ENCODE peak calls at places on chromosomes 11 and 22, in eight cellular contexts. T is left ventricle myocardium inferior, E is heart left ventricle, J is BE2C, I is psoas muscle, L is ascending aorta, H is PC-3, U is transverse colon. K is an unnamed sample. For H3K36me3 and H3K4me1, the result is how much of the 10 kb centered on the place peaks cover.

GRCh38 chr22:46432164-46433068 is 96.9 kb downstream of the TRMU start:
- DNase-seq in L (no peak), E (no peak), U (peak), I (no peak), T (no peak), J (no peak), H (no peak), K (no peak)

GRCh38 chr11:132024587-132025295 is 654.3 kb downstream of the NTM start:
- DNase-seq in J (no peak), H (peak), L (no peak), E (no peak), T (no peak), I (no peak), U (no peak), K (no peak)

GRCh38 chr11:47357985-47358730 is 5.7 kb upstream of the MYBPC3 start:
- DNase-seq in T (no peak), U (no peak), I (no peak), E (no peak), J (no peak), H (no peak), L (no peak), K (no peak)

GRCh38 chr11:134558916-134559616 is 147.0 kb upstream of the B3GAT1 start:
- DNase-seq in U (no peak), H (no peak), J (no peak), L (no peak), T (no peak), E (no peak), I (no peak), K (no peak)

GRCh38 chr11:64359712-64360402 is 895 bp downstream of the RPS6KA4 start:
- DNase-seq in I (no peak), L (no peak), U (peak), H (peak), T (no peak), J (no peak), E (no peak), K (no peak)

GRCh38 chr11:27274854-27275395 is 88.1 kb downstream of the CCDC34 start:
- DNase-seq in U (no peak), L (no peak), E (no peak), H (no peak), I (no peak), T (no peak), J (no peak), K (no peak)

GRCh38 chr11:100855466-100856067 is 168.5 kb downstream of the ARHGAP42 start:
- DNase-seq in E (no peak), U (no peak), J (no peak), T (no peak), I (no peak), H (peak), L (no peak), K (no peak)

GRCh38 chr11:10405858-10406592 is 49.0 kb upstream of the AMPD3 start:
- DNase-seq in I (peak), L (no peak), T (peak), H (peak), U (peak), E (peak), J (peak), K (peak)

GRCh38 chr11:72605958-72606357 is 68.3 kb downstream of the PDE2A start:
- DNase-seq in J (no peak), E (no peak), H (no peak), U (no peak), T (no peak), I (no peak), L (no peak), K (no peak)

GRCh38 chr11:2862395-2862949 is 23.1 kb downstream of the CDKN1C start:
- DNase-seq in L (no peak), E (no peak), I (no peak), U (no peak), T (no peak), J (no peak), H (no peak), K (no peak)

GRCh38 chr11:65300621-65301290 is 13.9 kb upstream of the CDC42EP2 start:
- DNase-seq in L (no peak), H (no peak), U (no peak), J (no peak), T (no peak), I (peak), E (no peak), K (no peak)

GRCh38 chr11:41222236-41222635 is 237.2 kb downstream of the LRRC4C start:
- DNase-seq in L (no peak), E (no peak), H (no peak), J (no peak), I (no peak), U (no peak), T (no peak), K (no peak)

DNA sequence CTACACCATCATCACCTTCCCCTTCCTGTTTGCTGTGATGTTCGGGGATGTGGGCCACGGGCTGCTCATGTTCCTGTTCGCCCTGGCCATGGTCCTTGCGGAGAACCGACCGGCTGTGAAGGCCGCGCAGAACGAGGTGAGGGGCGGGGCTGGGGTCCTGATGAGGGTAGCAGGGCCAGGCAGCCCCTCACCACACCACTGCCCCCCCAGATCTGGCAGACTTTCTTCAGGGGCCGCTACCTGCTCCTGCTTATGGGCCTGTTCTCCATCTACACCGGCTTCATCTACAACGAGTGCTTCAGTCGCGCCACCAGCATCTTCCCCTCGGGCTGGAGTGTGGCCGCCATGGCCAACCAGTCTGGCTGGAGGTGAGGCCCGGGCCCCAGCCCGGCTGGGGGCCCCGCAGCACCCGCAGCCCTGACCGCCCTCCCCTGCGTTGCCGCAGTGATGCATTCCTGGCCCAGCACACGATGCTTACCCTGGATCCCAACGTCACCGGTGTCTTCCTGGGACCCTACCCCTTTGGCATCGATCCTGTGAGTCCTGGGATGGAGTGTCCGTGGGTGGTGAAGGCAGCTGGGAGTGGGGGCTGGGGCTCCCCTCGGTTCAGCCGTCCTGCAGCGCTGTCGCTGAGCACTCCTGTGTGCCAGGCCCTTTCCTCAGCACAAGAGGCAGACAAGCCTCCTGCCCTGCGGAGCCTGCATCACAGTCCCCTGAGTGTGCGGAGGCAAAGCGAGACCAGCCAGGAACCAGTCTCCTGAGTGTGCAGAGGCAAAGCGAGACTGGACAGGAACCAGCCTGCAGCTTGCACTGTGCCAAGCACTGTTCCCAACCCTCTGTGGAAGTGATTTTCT is 8.8 kb downstream of the TCIRG1 start:
- DNase-seq in U (no peak), I (peak), H (no peak), E (no peak), T (no peak), J (peak), L (no peak), K (no peak)
- H3K36me3 ChIP-seq in U (under half), I (under half), H (under half), E (under half), T (half or more), J (under half), L (half or more), K (half or more)

GRCh38 chr22:39468487-39469325 is 11.9 kb downstream of the MGAT3 start:
- DNase-seq in H (no peak), U (no peak), E (no peak), J (no peak), T (no peak), L (no peak), I (no peak), K (no peak)
- H3K4me1 ChIP-seq in H (under half), U (half or more), E (half or more), J (under half), T (half or more), L (under half), I (under half), K (under half)

GRCh38 chr11:36431429-36432092 is 78.5 kb downstream of the TRAF6 start:
- DNase-seq in H (peak), U (peak), L (no peak), I (no peak), E (peak), J (peak), T (peak), K (no peak)
- TF ChIP-seq CTCF in H (no peak), U (no peak), L (no peak), I (no peak), E (no peak), J (no peak), T (no peak), K (no peak)

GRCh38 chr11:20067665-20068064 is 92.6 kb downstream of the DBX1 start:
- DNase-seq in T (no peak), U (no peak), L (no peak), I (no peak), H (no peak), E (no peak), J (no peak), K (no peak)
- H3K36me3 ChIP-seq in T (under half), U (under half), L (under half), I (under half), H (under half), E (under half), J (under half), K (under half)

DNA sequence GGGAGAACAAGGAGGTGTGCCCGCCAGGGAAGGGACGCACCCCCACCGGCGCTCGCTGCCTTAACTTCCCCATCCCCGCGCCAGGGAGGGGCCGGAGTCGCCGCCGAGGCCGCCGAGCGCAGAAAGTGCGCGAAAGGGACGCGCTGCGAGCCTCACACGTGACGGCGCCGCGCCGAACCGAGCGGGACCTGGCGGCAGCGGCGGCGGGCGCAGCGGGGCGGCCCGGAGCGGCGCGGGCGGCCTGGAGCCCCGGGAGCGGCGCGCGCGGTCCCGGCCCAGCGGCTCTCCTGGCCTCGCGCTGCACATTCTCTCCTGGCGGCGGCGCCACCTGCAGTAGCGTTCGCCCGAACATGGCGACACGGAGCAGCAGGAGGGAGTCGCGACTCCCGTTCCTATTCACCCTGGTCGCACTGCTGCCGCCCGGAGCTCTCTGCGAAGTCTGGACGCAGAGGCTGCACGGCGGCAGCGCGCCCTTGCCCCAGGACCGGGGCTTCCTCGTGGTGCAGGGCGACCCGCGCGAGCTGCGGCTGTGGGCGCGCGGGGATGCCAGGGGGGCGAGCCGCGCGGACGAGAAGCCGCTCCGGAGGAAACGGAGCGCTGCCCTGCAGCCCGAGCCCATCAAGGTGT is at the start of gene SORL1:
- DNase-seq in E (peak), L (no peak), U (peak), T (peak), J (peak), I (peak), H (peak), K (peak)
- H3K4me1 ChIP-seq in E (under half), L (under half), U (under half), T (under half), J (under half), I (under half), H (under half), K (under half)

GRCh38 chr22:20062766-20063083 is 17.3 kb upstream of the DGCR8 start:
- DNase-seq in I (no peak), J (no peak), U (no peak), L (no peak), E (no peak), T (no peak), H (peak), K (no peak)

GRCh38 chr22:20062043-20062765 is 17.8 kb upstream of the DGCR8 start:
- DNase-seq in H (no peak), U (no peak), I (no peak), E (no peak), T (no peak), J (no peak), L (no peak), K (no peak)

GRCh38 chr22:20061481-20061861 is 18.6 kb upstream of the DGCR8 start:
- DNase-seq in E (no peak), J (no peak), L (no peak), U (no peak), H (no peak), T (no peak), I (no peak), K (no peak)

GRCh38 chr22:20058989-20059770 is 20.9 kb upstream of the DGCR8 start:
- DNase-seq in T (no peak), U (no peak), I (no peak), L (no peak), H (no peak), J (no peak), E (no peak), K (no peak)

DNA sequence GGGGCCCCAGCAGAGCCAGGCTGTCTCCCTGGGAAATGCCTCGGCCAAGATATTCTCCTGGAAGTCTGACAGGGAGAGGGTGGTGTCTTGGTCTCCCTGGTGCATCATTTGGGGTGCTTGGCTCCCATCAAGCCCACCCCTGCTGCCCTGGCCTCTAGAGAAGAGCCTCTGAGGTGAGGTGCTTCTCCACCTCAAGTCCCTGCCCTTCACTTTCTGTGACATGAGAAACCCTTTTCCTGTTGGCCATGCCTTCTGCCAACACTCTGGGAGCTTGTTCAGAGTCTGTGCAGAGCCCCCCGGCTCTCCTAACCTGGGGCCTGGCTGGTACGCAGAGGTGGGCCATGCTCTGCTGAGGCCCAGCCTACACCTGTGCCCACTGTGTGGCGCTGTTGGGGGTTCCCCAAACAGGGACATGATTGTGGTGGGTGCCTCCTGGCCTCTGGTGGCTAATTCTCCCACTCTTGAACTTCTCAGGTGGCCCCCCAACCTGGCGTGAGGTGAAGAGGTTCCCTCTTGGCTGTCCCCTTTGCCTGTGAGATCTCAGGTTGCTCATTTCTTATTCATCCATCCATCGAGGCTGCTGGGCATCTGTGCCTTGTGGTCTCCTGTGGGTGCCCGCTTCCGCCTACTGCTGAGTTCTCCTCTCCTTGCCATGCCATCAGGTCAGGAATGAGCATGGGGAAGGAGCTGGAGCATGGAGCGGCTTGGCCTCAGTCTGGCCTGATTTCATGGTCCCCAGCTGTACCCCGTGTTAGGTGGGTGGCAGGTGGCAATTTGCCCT is 19.2 kb upstream of the DGCR8 start:
- DNase-seq in E (no peak), H (no peak), L (no peak), I (no peak), T (no peak), J (no peak), U (no peak), K (no peak)
- TF ChIP-seq CTCF in E (no peak), H (peak), L (no peak), I (no peak), T (peak), J (no peak), U (no peak), K (no peak)

GRCh38 chr11:68367252-68367651 is 54.9 kb downstream of the LRP5 start:
- DNase-seq in H (no peak), E (no peak), L (no peak), T (no peak), U (no peak), I (no peak), J (no peak), K (no peak)

GRCh38 chr11:68365943-68366435 is 53.6 kb downstream of the LRP5 start:
- DNase-seq in H (no peak), U (no peak), E (no peak), L (no peak), J (no peak), I (no peak), T (no peak), K (no peak)

GRCh38 chr11:68362801-68363379 is 50.5 kb downstream of the LRP5 start:
- DNase-seq in I (no peak), U (no peak), J (no peak), E (no peak), L (no peak), T (no peak), H (no peak), K (no peak)

GRCh38 chr11:68363771-68364170 is 51.4 kb downstream of the LRP5 start:
- DNase-seq in H (no peak), T (no peak), J (no peak), E (no peak), L (no peak), I (no peak), U (no peak), K (no peak)

GRCh38 chr11:68364581-68364980 is 52.2 kb downstream of the LRP5 start:
- DNase-seq in L (no peak), H (no peak), I (no peak), U (no peak), E (no peak), J (no peak), T (no peak), K (no peak)
- H3K36me3 ChIP-seq in L (under half), H (under half), I (under half), U (under half), E (half or more), J (under half), T (half or more), K (under half)

DNA sequence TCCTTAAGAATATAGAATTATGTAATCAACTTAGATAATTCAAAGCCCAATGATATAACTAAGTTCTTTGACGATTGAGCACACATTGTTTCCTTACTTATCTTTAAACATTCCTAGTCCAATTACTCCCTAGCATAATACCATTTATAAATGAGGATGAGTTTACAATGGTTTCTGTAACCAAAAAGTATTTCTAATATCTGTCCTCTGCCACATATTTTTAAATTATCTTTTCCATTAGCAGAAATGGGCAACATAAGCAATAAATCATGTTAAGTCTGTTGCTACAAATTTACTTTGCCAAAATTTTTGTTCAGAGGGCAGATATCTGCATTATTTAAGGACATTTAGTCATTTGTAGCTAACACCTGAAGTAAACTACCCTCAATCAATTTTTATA is 6.7 kb downstream of the CREBZF start:
- DNase-seq in I (no peak), L (no peak), E (no peak), T (no peak), J (no peak), U (no peak), H (no peak), K (no peak)
- H3K4me1 ChIP-seq in I (half or more), L (under half), E (half or more), T (half or more), J (under half), U (half or more), H (under half), K (under half)